ENCODE peak calls at places on chromosomes 7 and 10, in eight cellular contexts. Z is amniotic stem cell; I is tibial artery; L is WTC11; G is uterus; F is activated T-cell treated with anti-CD3 and anti-CD28 coated beads for 24 hours; K is iris pigment epithelial cell; A is stimulated activated naive CD4-positive, alpha-beta T cell. S is an unnamed sample.

GRCh38 chr7:131688738-131689661 is 132.6 kb upstream of the PODXL start:
- DNase-seq in Z (peak; percentile 3), I (peak; percentile 73), L (peak; percentile 91), G (peak; percentile 52), F (peak; percentile 45), K (peak; percentile 47), A (peak; percentile 20), S (no peak)

GRCh38 chr7:139648941-139649425 is 125.5 kb downstream of the CLEC2L start:
- DNase-seq in Z (no peak), I (no peak), L (no peak), G (no peak), F (no peak), K (no peak), A (no peak), S (no peak)

GRCh38 chr10:3781458-3782098 is 3.4 kb downstream of the KLF6 start:
- DNase-seq in Z (no peak), I (peak; percentile 83), L (peak; percentile 22), G (peak; percentile 55), F (no peak), K (peak; percentile 72), A (no peak), S (no peak)

GRCh38 chr10:69831231-69831855 is 29.6 kb downstream of the COL13A1 start:
- DNase-seq in Z (no peak), I (no peak), L (no peak), G (no peak), F (no peak), K (peak; percentile 46), A (no peak), S (no peak)

GRCh38 chr10:33117816-33118215 is 159.8 kb upstream of the ITGB1 start:
- DNase-seq in Z (no peak), I (no peak), L (no peak), G (no peak), F (no peak), K (no peak), A (no peak), S (no peak)

GRCh38 chr7:135558337-135558767 is 635 bp downstream of the NUP205 start:
- DNase-seq in Z (peak; percentile 31), I (peak; percentile 73), L (peak; percentile 36), G (peak; percentile 33), F (peak; percentile 48), K (peak; percentile 61), A (peak; percentile 59), S (peak; percentile 24)

GRCh38 chr10:92274071-92274470 is 16.8 kb downstream of the CPEB3 start:
- DNase-seq in Z (no peak), I (no peak), L (no peak), G (no peak), F (no peak), K (no peak), A (no peak), S (no peak)

GRCh38 chr10:80530251-80530650 is 7.5 kb upstream of the SH2D4B start:
- DNase-seq in Z (no peak), I (no peak), L (no peak), G (no peak), F (no peak), K (peak; percentile 24), A (peak; percentile 26), S (no peak)

GRCh38 chr7:66356277-66356721 is 151.2 kb downstream of the TPST1 start:
- DNase-seq in Z (no peak), I (no peak), L (no peak), G (no peak), F (no peak), K (no peak), A (no peak), S (no peak)

GRCh38 chr7:111137296-111138195 is 46.6 kb downstream of the LRRN3 start:
- DNase-seq in Z (no peak), I (peak; percentile 60), L (no peak), G (no peak), F (peak; percentile 20), K (peak; percentile 68), A (no peak), S (no peak)

GRCh38 chr10:70952446-70952845 is 64.1 kb upstream of the PCBD1 start:
- DNase-seq in Z (no peak), I (no peak), L (no peak), G (no peak), F (no peak), K (no peak), A (no peak), S (no peak)

GRCh38 chr10:72981882-72982529 is 27.4 kb upstream of the PLA2G12B start:
- DNase-seq in Z (no peak), I (no peak), L (no peak), G (no peak), F (no peak), K (peak; percentile 8), A (no peak), S (no peak)

GRCh38 chr7:13852281-13852968 is 137.0 kb downstream of the ETV1 start:
- DNase-seq in Z (no peak), I (no peak), L (no peak), G (no peak), F (no peak), K (peak; percentile 84), A (no peak), S (no peak)

S was measured in NCI-H187 treated with DMSO at 0.1 percent for 48 hours.